ENCODE peak calls at places on chromosome 14, in six cellular contexts. P, A, U, C, L and H are unnamed samples.

GRCh38 chr14:67345583-67345982 is 14.0 kb downstream of the ATP6V1D start:
- DNase-seq in P (no peak), L (no peak), C (no peak), A (no peak), U (no peak), H (no peak)

GRCh38 chr14:51873221-51873893 is 12.9 kb downstream of the GNG2 start:
- DNase-seq in C (no peak), A (no peak), P (no peak), L (no peak), U (no peak), H (no peak)

GRCh38 chr14:45089813-45090212 is 5.9 kb downstream of the PRPF39 start:
- DNase-seq in A (no peak), P (no peak), C (no peak), L (no peak), U (no peak), H (no peak)

GRCh38 chr14:94110552-94111181 is at the start of gene IFI27:
- DNase-seq in C (peak), L (peak), P (peak), A (no peak), U (peak), H (no peak)

GRCh38 chr14:101808020-101808641 is 46.6 kb downstream of the PPP2R5C start:
- DNase-seq in U (no peak), C (peak), P (no peak), L (no peak), A (no peak), H (no peak)

GRCh38 chr14:22981090-22982012 is 1.0 kb downstream of the AJUBA start:
- DNase-seq in C (peak), A (no peak), P (no peak), U (no peak), L (no peak), H (no peak)

GRCh38 chr14:70905316-70905715 is 1.9 kb upstream of the PCNX1 start:
- DNase-seq in L (peak), C (no peak), U (no peak), P (peak), A (no peak), H (peak)

GRCh38 chr14:67618617-67619063 is 1.1 kb upstream of the ARG2 start:
- DNase-seq in A (no peak), L (no peak), U (no peak), C (no peak), P (no peak), H (no peak)

GRCh38 chr14:99755629-99756603 is 37.3 kb upstream of the EML1 start:
- DNase-seq in U (peak), C (no peak), A (peak), L (peak), P (peak), H (peak)

GRCh38 chr14:61694039-61694438 is 1.3 kb upstream of the HIF1A start:
- DNase-seq in C (no peak), U (no peak), L (no peak), A (no peak), P (no peak), H (no peak)

GRCh38 chr14:99945732-99946651 is 119.2 kb upstream of the EVL start:
- DNase-seq in C (no peak), L (no peak), U (no peak), P (no peak), A (no peak), H (no peak)

GRCh38 chr14:61948376-61948775 is 186.2 kb downstream of the SNAPC1 start:
- DNase-seq in C (no peak), P (no peak), A (no peak), L (no peak), U (no peak), H (no peak)

GRCh38 chr14:29643415-29644206 is 284.0 kb downstream of the PRKD1 start:
- DNase-seq in P (no peak), C (no peak), A (no peak), L (no peak), U (no peak), H (no peak)

GRCh38 chr14:64387232-64387737 is 868 bp upstream of the MTHFD1 start:
- DNase-seq in U (peak), C (no peak), P (no peak), A (peak), L (no peak), H (peak)

GRCh38 chr14:100747021-100747586 is 20.4 kb downstream of the DLK1 start:
- DNase-seq in P (no peak), L (no peak), U (no peak), A (no peak), C (peak), H (no peak)

GRCh38 chr14:99744199-99744872 is 48.9 kb upstream of the EML1 start:
- DNase-seq in L (no peak), C (peak), A (no peak), P (no peak), U (no peak), H (no peak)

GRCh38 chr14:52012635-52013034 is 23.3 kb downstream of the RTRAF start:
- DNase-seq in P (no peak), L (peak), U (no peak), A (peak), C (no peak), H (no peak)

GRCh38 chr14:22820731-22821130 is 5.5 kb upstream of the SLC7A7 start:
- DNase-seq in U (no peak), A (no peak), P (no peak), L (no peak), C (no peak), H (no peak)

GRCh38 chr14:98548071-98548686 is 723.8 kb downstream of the BCL11B start:
- DNase-seq in L (no peak), C (no peak), A (no peak), U (no peak), P (no peak), H (no peak)

GRCh38 chr14:93747102-93747501 is 41.2 kb downstream of the PRIMA1 start:
- DNase-seq in A (no peak), L (no peak), U (no peak), P (no peak), C (no peak), H (peak)

GRCh38 chr14:37197421-37198272 is at the start of gene MIPOL1:
- DNase-seq in L (peak), A (peak), U (peak), C (peak), P (peak), H (peak)

GRCh38 chr14:32251530-32251929 is 48.5 kb upstream of the RNU6-8 start:
- DNase-seq in A (no peak), U (no peak), P (no peak), L (no peak), C (no peak), H (no peak)

GRCh38 chr14:55249423-55249822 is 21.8 kb upstream of the FBXO34 start:
- DNase-seq in P (no peak), L (no peak), U (no peak), A (no peak), C (no peak), H (no peak)

GRCh38 chr14:73777420-73777819 is 63.2 kb upstream of the PNMA1 start:
- DNase-seq in C (peak), U (no peak), P (no peak), A (no peak), L (no peak), H (no peak)

GRCh38 chr14:81269100-81269978 is 48.6 kb upstream of the GTF2A1 start:
- DNase-seq in C (peak), A (no peak), P (no peak), U (no peak), L (no peak), H (no peak)

GRCh38 chr14:23025181-23025788 is 9.4 kb downstream of the PSMB5 start:
- DNase-seq in A (no peak), U (no peak), P (no peak), L (no peak), C (no peak), H (no peak)

GRCh38 chr14:104545151-104545931 is 34.2 kb upstream of the C14orf180 start:
- DNase-seq in C (peak), P (no peak), U (no peak), L (no peak), A (no peak), H (peak)

GRCh38 chr14:103279129-103280025 is 54.7 kb upstream of the EIF5 start:
- DNase-seq in P (no peak), C (peak), L (no peak), A (no peak), U (peak), H (no peak)

GRCh38 chr14:105508601-105509000 is 17.6 kb downstream of the TEDC1 start:
- DNase-seq in P (no peak), A (no peak), L (no peak), C (no peak), U (no peak), H (no peak)

GRCh38 chr14:35515916-35516315 is 18.0 kb upstream of the INSM2 start:
- DNase-seq in A (no peak), L (no peak), P (no peak), C (no peak), U (no peak), H (no peak)

GRCh38 chr14:70709726-70710382 is 68.1 kb downstream of the TTC9 start:
- DNase-seq in A (no peak), U (no peak), P (no peak), C (peak), L (no peak), H (no peak)

GRCh38 chr14:103361868-103362267 is 23.3 kb upstream of the MARK3 start:
- DNase-seq in A (no peak), C (no peak), U (no peak), L (no peak), P (no peak), H (no peak)

GRCh38 chr14:103104654-103105511 is 10.4 kb downstream of the EXOC3L4 start:
- DNase-seq in C (peak), U (no peak), P (peak), A (no peak), L (peak), H (no peak)

GRCh38 chr14:100824156-100824555 is 1.8 kb upstream of the MEG3 start:
- DNase-seq in A (peak), C (peak), U (no peak), P (no peak), L (peak), H (peak)

GRCh38 chr14:100540926-100541620 is 46.1 kb downstream of the BEGAIN start:
- DNase-seq in P (no peak), A (no peak), L (no peak), U (no peak), C (no peak), H (no peak)

GRCh38 chr14:80110721-80111120 is 100.6 kb downstream of the DIO2 start:
- DNase-seq in C (no peak), P (no peak), U (no peak), A (no peak), L (no peak), H (no peak)

GRCh38 chr14:69652942-69653680 is 41.7 kb downstream of the SUSD6 start:
- DNase-seq in P (peak), L (no peak), A (peak), U (no peak), C (no peak), H (no peak)

GRCh38 chr14:51079489-51079888 is 15.4 kb downstream of the TRIM9 start:
- DNase-seq in P (peak), A (no peak), U (peak), C (no peak), L (no peak), H (no peak)

GRCh38 chr14:95547626-95548327 is 12.9 kb downstream of the GLRX5 start:
- DNase-seq in C (peak), U (no peak), L (no peak), A (no peak), P (no peak), H (no peak)

GRCh38 chr14:76773956-76774355 is 12.7 kb downstream of the VASH1 start:
- DNase-seq in C (peak), L (no peak), A (peak), U (peak), P (no peak), H (no peak)
- H3K27ac ChIP-seq in C (no peak), L (peak), A (peak), U (peak), P (peak), H (peak)

GRCh38 chr14:90773196-90773486 is 43.1 kb downstream of the TTC7B start:
- DNase-seq in P (no peak), U (no peak), A (no peak), L (no peak), C (no peak), H (no peak)

GRCh38 chr14:90773705-90774104 is 42.5 kb downstream of the TTC7B start:
- DNase-seq in A (no peak), C (no peak), U (no peak), L (no peak), P (no peak), H (no peak)

DNA sequence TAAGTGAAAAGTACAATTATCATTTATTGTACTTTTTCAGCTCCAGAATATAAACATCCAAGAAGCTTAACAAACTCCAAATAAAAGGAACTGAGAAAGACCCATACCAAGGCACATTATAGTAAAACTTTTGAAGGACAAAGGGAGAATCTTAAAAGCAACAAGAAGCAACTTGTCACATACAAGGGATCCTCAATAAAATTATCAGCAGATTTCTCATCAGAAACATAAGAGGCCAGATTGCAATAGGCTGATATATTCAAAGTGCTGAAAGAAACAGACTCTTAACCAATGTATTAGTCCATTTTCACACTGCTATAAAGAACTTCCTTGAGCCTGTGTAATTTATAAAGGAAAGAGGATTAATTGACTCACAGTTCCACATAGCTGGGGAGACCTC is 48.3 kb downstream of the TTC7B start:
- DNase-seq in A (no peak), C (no peak), U (no peak), P (no peak), L (no peak), H (no peak)
- H3K4me3 ChIP-seq in A (no peak), C (no peak), U (no peak), P (no peak), L (no peak), H (no peak)

GRCh38 chr14:39416072-39416471 is 16.2 kb downstream of the FBXO33 start:
- DNase-seq in C (no peak), U (no peak), A (no peak), L (no peak), P (no peak), H (no peak)
- TF ChIP-seq CTCF in C (no peak), U (no peak), A (no peak), L (no peak), P (no peak), H (no peak)

GRCh38 chr14:92644601-92645515 is 103.6 kb downstream of the LGMN start:
- DNase-seq in P (no peak), C (no peak), L (no peak), U (no peak), A (no peak), H (no peak)

GRCh38 chr14:92645841-92646478 is 102.5 kb downstream of the LGMN start:
- DNase-seq in C (no peak), L (no peak), A (no peak), P (no peak), U (no peak), H (no peak)

GRCh38 chr14:92647499-92648279 is 100.7 kb downstream of the LGMN start:
- DNase-seq in C (no peak), P (no peak), U (no peak), A (no peak), L (no peak), H (no peak)

GRCh38 chr14:92649066-92649465 is 99.4 kb downstream of the LGMN start:
- DNase-seq in P (no peak), L (no peak), C (no peak), U (no peak), A (no peak), H (no peak)

DNA sequence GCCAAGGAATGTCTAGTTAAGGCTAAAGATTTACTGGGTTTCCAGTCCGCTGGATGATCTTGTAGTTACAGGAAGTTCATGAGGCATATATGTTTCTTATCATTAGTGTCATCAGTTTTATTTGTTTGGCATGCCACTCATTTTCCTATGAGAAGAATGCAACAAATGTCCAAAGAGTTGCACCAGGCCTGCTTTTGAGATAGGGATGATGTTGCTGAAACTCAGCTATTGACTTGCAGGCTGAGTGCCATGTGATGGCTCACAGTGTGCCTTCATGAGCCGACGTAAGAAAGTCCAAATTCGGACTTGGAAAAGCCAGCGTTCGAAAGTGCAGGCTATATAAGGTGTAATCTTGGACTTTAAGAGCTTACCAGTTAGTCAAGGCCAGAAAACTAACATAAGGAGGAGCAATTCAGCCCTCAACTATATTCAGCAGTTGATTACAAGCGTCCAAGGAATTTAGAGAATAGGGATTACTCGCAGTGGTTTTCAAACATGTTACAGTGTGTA is 101.4 kb downstream of the LGMN start:
- DNase-seq in C (no peak), A (no peak), P (peak), U (no peak), L (no peak), H (no peak)
- H3K27ac ChIP-seq in C (no peak), A (peak), P (peak), U (peak), L (no peak), H (no peak)

DNA sequence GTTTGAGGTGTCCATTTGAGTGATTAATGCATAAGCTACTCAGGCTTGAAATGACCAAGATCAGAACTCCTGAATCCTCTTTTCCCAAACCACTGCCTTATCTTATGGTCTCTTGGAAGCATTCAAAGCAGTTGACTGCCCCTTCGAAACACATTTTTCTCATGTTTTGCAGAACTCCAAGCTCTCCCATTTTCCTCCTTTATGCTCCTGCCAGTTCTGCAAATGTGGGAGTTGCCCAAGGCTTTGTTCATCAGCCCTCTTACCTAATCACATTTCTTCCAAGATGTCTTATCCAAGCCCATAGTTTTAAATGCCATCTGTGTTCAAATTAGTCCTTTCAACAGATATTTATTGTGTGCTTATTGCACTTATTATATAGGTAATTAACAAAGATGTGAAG is 1.8 kb upstream of the DNAAF2 start:
- DNase-seq in U (no peak), A (no peak), L (no peak), C (no peak), P (no peak), H (no peak)
- H3K4me3 ChIP-seq in U (no peak), A (no peak), L (peak), C (no peak), P (no peak), H (no peak)